ENCODE peak calls at places on chromosomes 2 and 18, in seven cellular contexts. Q is uterus, D is astrocyte of the spinal cord, S is dorsolateral prefrontal cortex, L is fibroblast of mammary gland, U is fibroblast of pulmonary artery, O is AG04450. A is an unnamed sample.

GRCh38 chr2:118469103-118469502 is 378.3 kb downstream of the EN1 start:
- DNase-seq in Q (no peak), D (no peak), S (no peak), L (no peak), U (no peak), O (no peak), A (no peak)

GRCh38 chr2:142694282-142694681 is 183.2 kb upstream of the KYNU start:
- DNase-seq in Q (no peak), D (no peak), S (no peak), L (no peak), U (no peak), O (no peak), A (no peak)

GRCh38 chr2:183868707-183869106 is 729.6 kb upstream of the ZNF804A start:
- DNase-seq in Q (no peak), D (peak), S (no peak), L (peak), U (peak), O (no peak), A (no peak)

GRCh38 chr2:165700511-165700910 is 93.5 kb downstream of the GALNT3 start:
- DNase-seq in Q (no peak), D (no peak), S (no peak), L (no peak), U (no peak), O (no peak), A (no peak)

GRCh38 chr2:237343993-237344392 is 70.0 kb downstream of the COL6A3 start:
- DNase-seq in Q (no peak), D (no peak), S (no peak), L (no peak), U (no peak), O (no peak), A (no peak)

GRCh38 chr18:78728301-78729098 is 251.1 kb upstream of the SALL3 start:
- DNase-seq in Q (peak), D (no peak), S (no peak), L (no peak), U (no peak), O (no peak), A (no peak)

GRCh38 chr2:241363316-241363879 is 7.3 kb downstream of the FARP2 start:
- DNase-seq in Q (no peak), D (no peak), S (no peak), L (no peak), U (no peak), O (no peak), A (no peak)

GRCh38 chr2:83640506-83640905 is 818.6 kb downstream of the SUCLG1 start:
- DNase-seq in Q (no peak), D (no peak), S (no peak), L (no peak), U (no peak), O (no peak), A (no peak)

GRCh38 chr2:85396531-85397470 is 13.4 kb downstream of the CAPG start:
- DNase-seq in Q (no peak), D (no peak), S (no peak), L (no peak), U (no peak), O (no peak), A (no peak)

GRCh38 chr2:212958757-212959295 is 192.6 kb downstream of the IKZF2 start:
- DNase-seq in Q (no peak), D (no peak), S (no peak), L (peak), U (peak), O (no peak), A (no peak)

DNA sequence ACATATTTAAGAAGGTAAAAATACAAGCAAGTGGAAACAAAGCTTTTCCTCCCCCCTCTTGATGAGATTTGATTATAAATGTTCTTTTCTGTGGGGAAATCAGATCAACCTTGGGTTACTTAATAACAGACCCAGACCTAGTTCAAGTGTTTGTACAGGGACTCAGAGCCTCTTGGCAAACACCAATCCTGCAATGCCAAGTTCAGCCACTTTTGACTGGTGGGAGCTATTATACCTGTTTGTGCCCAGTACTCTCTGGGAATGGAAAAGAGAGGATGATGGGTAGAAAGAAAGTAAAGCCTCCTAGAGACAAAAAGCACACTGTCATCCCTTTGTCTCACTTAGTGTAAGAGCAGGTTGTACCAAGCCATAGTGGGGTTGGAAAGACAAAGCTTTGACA is 63.8 kb upstream of the EPHA4 start:
- DNase-seq in Q (no peak), D (no peak), S (no peak), L (no peak), U (no peak), O (no peak), A (no peak)
- TF ChIP-seq CTCF in Q (no peak), D (peak), S (no peak), L (no peak), U (no peak), O (no peak), A (no peak)

GRCh38 chr2:54997826-54998225 is 52.4 kb downstream of the RTN4 start:
- DNase-seq in Q (no peak), D (no peak), S (no peak), L (no peak), U (no peak), O (no peak), A (no peak)
- TF ChIP-seq CTCF in Q (no peak), D (peak), S (no peak), L (peak), U (no peak), O (peak), A (no peak)

GRCh38 chr2:48562281-48562680 is 32.3 kb downstream of the STON1 start:
- DNase-seq in Q (no peak), D (no peak), S (no peak), L (no peak), U (no peak), O (no peak), A (no peak)

GRCh38 chr2:48568551-48568950 is 38.6 kb downstream of the STON1 start:
- DNase-seq in Q (no peak), D (no peak), S (no peak), L (peak), U (peak), O (no peak), A (no peak)

GRCh38 chr2:48567671-48568070 is 37.7 kb downstream of the STON1 start:
- DNase-seq in Q (no peak), D (peak), S (no peak), L (no peak), U (peak), O (no peak), A (no peak)

GRCh38 chr2:48569433-48569832 is 39.5 kb downstream of the STON1 start:
- DNase-seq in Q (no peak), D (no peak), S (no peak), L (no peak), U (peak), O (no peak), A (no peak)

GRCh38 chr2:48566582-48566981 is 36.6 kb downstream of the STON1 start:
- DNase-seq in Q (no peak), D (peak), S (no peak), L (peak), U (peak), O (no peak), A (no peak)
- TF ChIP-seq CTCF in Q (no peak), D (peak), S (peak), L (peak), U (peak), O (peak), A (no peak)

DNA sequence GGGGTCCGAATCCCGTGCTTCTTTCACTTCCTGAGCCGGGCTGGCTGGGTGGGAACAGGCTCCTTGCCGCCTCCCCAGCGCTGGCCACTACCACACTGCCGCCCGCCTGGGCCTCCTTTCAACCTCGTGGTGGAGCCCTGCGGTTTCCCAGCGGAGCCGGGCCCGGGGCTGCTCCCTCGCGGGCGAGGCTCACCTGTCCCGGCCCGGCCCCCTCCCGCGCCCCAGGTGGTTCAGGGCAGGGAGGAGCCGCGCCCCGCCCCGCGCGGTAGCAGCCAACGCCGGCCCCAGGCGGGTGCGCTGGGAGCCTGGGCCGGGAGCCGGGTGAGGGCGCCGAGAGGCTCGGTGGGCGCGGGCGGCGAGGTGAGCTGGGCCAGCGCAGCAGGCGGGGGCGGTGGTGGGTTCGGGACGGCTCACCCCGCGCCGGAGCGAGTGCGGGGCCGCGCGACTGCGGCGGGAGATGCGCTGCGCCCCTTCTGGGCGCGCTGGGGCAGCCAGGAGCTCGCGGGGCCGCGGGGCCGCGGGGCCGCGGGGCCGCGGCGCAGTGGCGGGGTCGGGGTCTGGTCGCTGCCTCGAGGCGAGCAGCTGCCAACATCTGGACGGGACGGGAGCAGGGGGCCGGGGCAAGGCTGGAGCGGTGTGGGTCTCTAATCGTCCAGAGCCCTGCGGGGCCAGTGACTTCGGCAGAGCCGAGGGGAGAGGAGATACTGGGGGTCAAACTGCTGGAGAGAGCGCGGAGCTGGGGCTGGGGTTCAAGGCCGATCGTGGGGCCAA is at the start of gene LYPD6B:
- DNase-seq in Q (no peak), D (no peak), S (no peak), L (no peak), U (no peak), O (no peak), A (no peak)
- TF ChIP-seq CTCF in Q (no peak), D (no peak), S (no peak), L (no peak), U (no peak), O (no peak), A (no peak)

GRCh38 chr2:223989860-223990237 is 32.6 kb downstream of the MRPL44 start:
- DNase-seq in Q (no peak), D (no peak), S (no peak), L (no peak), U (no peak), O (no peak), A (no peak)

GRCh38 chr2:223991611-223992010 is 34.3 kb downstream of the MRPL44 start:
- DNase-seq in Q (no peak), D (no peak), S (no peak), L (no peak), U (no peak), O (no peak), A (no peak)

GRCh38 chr2:223993634-223994232 is 36.5 kb downstream of the MRPL44 start:
- DNase-seq in Q (peak), D (peak), S (peak), L (peak), U (peak), O (peak), A (peak)

GRCh38 chr2:223994562-223995162 is 37.4 kb downstream of the MRPL44 start:
- DNase-seq in Q (no peak), D (no peak), S (no peak), L (no peak), U (no peak), O (no peak), A (no peak)

GRCh38 chr2:223989206-223989859 is 32.1 kb downstream of the MRPL44 start:
- DNase-seq in Q (no peak), D (no peak), S (no peak), L (no peak), U (no peak), O (no peak), A (no peak)
- TF ChIP-seq CTCF in Q (no peak), D (no peak), S (no peak), L (no peak), U (no peak), O (no peak), A (no peak)

GRCh38 chr2:113977660-113978523 is 88.0 kb downstream of the ACTR3 start:
- DNase-seq in Q (no peak), D (peak), S (no peak), L (peak), U (peak), O (peak), A (no peak)

GRCh38 chr2:113978524-113979171 is 88.8 kb downstream of the ACTR3 start:
- DNase-seq in Q (no peak), D (no peak), S (no peak), L (no peak), U (no peak), O (no peak), A (no peak)

GRCh38 chr2:113981404-113982134 is 91.7 kb downstream of the ACTR3 start:
- DNase-seq in Q (no peak), D (peak), S (no peak), L (peak), U (peak), O (no peak), A (no peak)

GRCh38 chr2:113980946-113981345 is 91.1 kb downstream of the ACTR3 start:
- DNase-seq in Q (no peak), D (peak), S (no peak), L (peak), U (peak), O (no peak), A (no peak)

GRCh38 chr2:113979172-113980128 is 89.6 kb downstream of the ACTR3 start:
- DNase-seq in Q (no peak), D (no peak), S (no peak), L (no peak), U (no peak), O (no peak), A (no peak)
- TF ChIP-seq CTCF in Q (no peak), D (peak), S (peak), L (peak), U (peak), O (peak), A (no peak)

DNA sequence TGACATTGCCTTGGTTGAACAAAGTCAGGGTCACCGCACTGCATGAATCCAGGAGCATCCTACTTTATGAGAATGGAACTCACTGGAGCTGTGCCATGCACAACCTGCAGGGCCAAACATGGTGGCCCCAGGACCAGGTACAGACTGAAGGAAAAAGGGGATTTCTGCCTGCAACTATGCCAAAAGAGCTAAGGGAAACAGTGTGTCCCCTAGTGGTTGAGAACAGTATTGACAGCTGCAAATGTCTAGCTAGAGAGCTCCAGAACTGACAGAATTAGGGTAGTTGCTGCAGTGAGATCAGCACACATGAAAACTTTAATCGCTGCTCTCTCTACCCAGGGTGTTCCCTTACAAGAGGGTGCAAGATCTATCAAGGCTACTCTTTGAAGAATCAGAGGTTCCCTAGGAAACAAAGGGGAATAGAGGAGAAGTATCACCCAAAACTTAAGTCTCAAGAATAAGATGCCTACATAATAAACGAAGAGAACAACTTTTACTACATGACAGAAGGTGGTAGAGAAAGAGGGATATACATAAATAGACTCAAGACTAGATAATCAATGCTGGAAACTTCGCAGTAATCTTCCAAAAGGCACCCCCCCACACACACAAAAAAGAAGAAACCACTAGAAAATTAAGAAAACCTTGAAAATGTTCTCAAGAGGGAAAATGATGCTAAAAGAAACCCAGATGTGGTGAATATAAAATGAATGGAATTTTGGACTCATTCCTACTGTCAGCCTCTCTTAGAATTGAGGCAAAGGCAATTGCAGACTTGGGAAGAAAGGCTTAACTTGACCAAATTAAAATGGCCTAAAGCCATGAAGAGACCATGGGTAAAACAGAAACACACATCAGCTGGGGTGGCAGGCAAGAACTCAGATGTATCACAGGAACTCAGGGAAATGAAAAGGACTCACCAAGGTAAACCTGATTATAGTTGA is 43.7 kb upstream of the IHH start:
- DNase-seq in Q (no peak), D (peak), S (no peak), L (peak), U (peak), O (no peak), A (no peak)
- TF ChIP-seq CTCF in Q (no peak), D (peak), S (peak), L (peak), U (peak), O (peak), A (no peak)

GRCh38 chr18:61832858-61833257 is 59.9 kb downstream of the RNF152 start:
- DNase-seq in Q (no peak), D (no peak), S (no peak), L (no peak), U (no peak), O (no peak), A (no peak)
- TF ChIP-seq CTCF in Q (no peak), D (no peak), S (no peak), L (no peak), U (no peak), O (no peak), A (no peak)

GRCh38 chr2:106963156-106963555 is 77.2 kb upstream of the ST6GAL2 start:
- DNase-seq in Q (no peak), D (peak), S (no peak), L (peak), U (peak), O (no peak), A (no peak)
- TF ChIP-seq CTCF in Q (no peak), D (no peak), S (no peak), L (no peak), U (no peak), O (no peak), A (no peak)

GRCh38 chr2:127027715-127028114 is 79.2 kb downstream of the BIN1 start:
- DNase-seq in Q (no peak), D (no peak), S (no peak), L (no peak), U (no peak), O (no peak), A (no peak)
- TF ChIP-seq CTCF in Q (no peak), D (peak), S (no peak), L (peak), U (peak), O (no peak), A (no peak)